ENCODE peak calls at places on chromosomes 16 and 17, in nine cellular contexts. P is BE2C, U is dorsolateral prefrontal cortex, Q is colonic mucosa, L is left lung, T is epithelial cell of esophagus, O is RWPE1, W is mammary epithelial cell, C is GM06990. D is an unnamed sample.

GRCh38 chr17:66167189-66167815 is 24.6 kb downstream of the CEP112 start:
- DNase-seq in P (no peak), U (no peak), Q (no peak), L (no peak), T (no peak), O (no peak), W (no peak), C (no peak), D (no peak)

GRCh38 chr16:20918486-20919239 is 18.1 kb downstream of the LYRM1 start:
- DNase-seq in P (no peak), U (no peak), Q (no peak), L (no peak), T (peak; percentile 16), O (no peak), W (peak; percentile 47), C (no peak), D (no peak)

GRCh38 chr16:12119562-12119961 is 143.0 kb downstream of the SNX29 start:
- DNase-seq in P (no peak), U (no peak), Q (no peak), L (no peak), T (peak; percentile 68), O (peak; percentile 53), W (peak; percentile 62), C (no peak), D (no peak)

GRCh38 chr16:23434380-23434779 is 18.6 kb downstream of the COG7 start:
- DNase-seq in P (peak; percentile 20), U (no peak), Q (peak; percentile 55), L (no peak), T (peak; percentile 84), O (peak; percentile 57), W (peak; percentile 56), C (peak; percentile 34), D (peak; percentile 44)

GRCh38 chr16:27498426-27498825 is 51.3 kb downstream of the GTF3C1 start:
- DNase-seq in P (no peak), U (no peak), Q (no peak), L (no peak), T (no peak), O (no peak), W (no peak), C (no peak), D (no peak)

GRCh38 chr17:40486513-40487370 is 14.7 kb downstream of the TNS4 start:
- DNase-seq in P (no peak), U (no peak), Q (no peak), L (no peak), T (peak; percentile 85), O (no peak), W (peak; percentile 71), C (no peak), D (no peak)

GRCh38 chr17:14301761-14302401 is 1.0 kb downstream of the HS3ST3B1 start:
- DNase-seq in P (no peak), U (no peak), Q (peak; percentile 44), L (peak; percentile 87), T (peak; percentile 37), O (no peak), W (peak; percentile 58), C (peak; percentile 43), D (peak; percentile 36)

GRCh38 chr16:4511441-4512082 is 27.0 kb downstream of the CDIP1 start:
- DNase-seq in P (peak; percentile 75), U (peak; percentile 76), Q (peak; percentile 55), L (no peak), T (peak; percentile 75), O (peak; percentile 41), W (peak; percentile 30), C (no peak), D (peak; percentile 67)

DNA sequence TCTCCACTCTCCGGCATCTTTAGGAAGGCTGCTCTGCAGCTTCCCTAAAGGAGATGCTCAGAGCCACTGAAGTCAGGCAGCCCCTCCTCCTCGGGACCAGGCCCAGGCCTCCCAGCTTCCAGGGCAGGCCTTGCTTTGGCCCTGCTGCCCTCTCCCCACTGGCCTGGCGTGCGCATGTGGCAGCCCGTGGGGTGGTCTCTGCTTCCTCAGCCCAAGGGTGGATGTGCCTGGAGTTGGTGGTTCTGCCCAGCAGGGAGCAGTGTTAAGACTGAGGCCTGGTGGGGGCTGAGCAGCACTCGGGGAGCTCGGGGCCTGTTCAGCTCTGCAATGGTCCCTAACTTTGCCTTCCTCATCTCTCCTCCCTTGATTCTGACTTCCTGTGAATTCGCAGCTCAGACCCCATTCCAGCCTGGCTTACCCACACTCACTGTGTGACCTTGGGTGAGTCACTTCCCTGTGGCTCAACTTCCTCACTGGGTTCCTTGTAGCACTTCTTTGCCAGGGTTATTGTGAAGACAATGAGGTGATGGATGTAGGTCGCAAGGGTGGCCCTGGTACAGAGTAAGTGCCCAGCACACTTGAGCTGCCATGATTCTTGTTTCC is 63.2 kb downstream of the NKD1 start:
- DNase-seq in P (no peak), U (no peak), Q (no peak), L (no peak), T (peak; percentile 32), O (peak; percentile 11), W (peak; percentile 33), C (no peak), D (no peak)
- TF ChIP-seq CTCF in P (no peak), U (no peak), Q (no peak), L (no peak), T (no peak), O (no peak), W (no peak), C (peak; percentile 17), D (no peak)

DNA sequence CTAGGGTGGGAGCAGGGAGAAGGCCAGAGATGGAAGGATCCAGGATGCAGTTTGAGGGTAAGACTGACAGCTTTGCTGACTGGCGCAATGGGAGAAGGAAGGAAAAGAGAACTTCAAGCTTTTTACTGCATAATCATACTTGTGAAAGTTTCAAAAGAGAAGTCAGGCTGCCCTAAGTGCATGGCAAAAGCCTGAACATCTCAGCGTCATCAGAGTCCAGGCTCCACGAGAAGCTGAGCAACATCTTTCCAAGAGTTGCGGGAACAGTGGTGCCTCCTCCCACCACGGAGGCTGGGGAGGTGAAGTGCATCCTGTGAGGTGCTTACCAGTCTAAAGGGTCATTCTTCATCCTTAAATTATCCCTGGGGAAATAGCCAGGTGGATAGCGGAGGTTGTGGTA is 26.9 kb upstream of the SLC38A8 start:
- DNase-seq in P (no peak), U (no peak), Q (no peak), L (no peak), T (no peak), O (no peak), W (no peak), C (no peak), D (no peak)
- TF ChIP-seq CTCF in P (no peak), U (no peak), Q (no peak), L (no peak), T (no peak), O (no peak), W (no peak), C (no peak), D (no peak)

GRCh38 chr17:956905-957304 is 22.7 kb downstream of the NXN start:
- DNase-seq in P (no peak), U (no peak), Q (no peak), L (no peak), T (peak; percentile 96), O (peak; percentile 86), W (peak; percentile 79), C (no peak), D (no peak)

GRCh38 chr17:951388-952132 is 28.0 kb downstream of the NXN start:
- DNase-seq in P (no peak), U (no peak), Q (no peak), L (no peak), T (peak; percentile 63), O (peak; percentile 88), W (peak; percentile 65), C (no peak), D (peak; percentile 43)

GRCh38 chr17:954431-955164 is 25.0 kb downstream of the NXN start:
- DNase-seq in P (no peak), U (no peak), Q (no peak), L (no peak), T (no peak), O (no peak), W (no peak), C (no peak), D (no peak)

GRCh38 chr17:949623-950338 is 29.8 kb downstream of the NXN start:
- DNase-seq in P (no peak), U (no peak), Q (no peak), L (no peak), T (no peak), O (no peak), W (no peak), C (no peak), D (no peak)

DNA sequence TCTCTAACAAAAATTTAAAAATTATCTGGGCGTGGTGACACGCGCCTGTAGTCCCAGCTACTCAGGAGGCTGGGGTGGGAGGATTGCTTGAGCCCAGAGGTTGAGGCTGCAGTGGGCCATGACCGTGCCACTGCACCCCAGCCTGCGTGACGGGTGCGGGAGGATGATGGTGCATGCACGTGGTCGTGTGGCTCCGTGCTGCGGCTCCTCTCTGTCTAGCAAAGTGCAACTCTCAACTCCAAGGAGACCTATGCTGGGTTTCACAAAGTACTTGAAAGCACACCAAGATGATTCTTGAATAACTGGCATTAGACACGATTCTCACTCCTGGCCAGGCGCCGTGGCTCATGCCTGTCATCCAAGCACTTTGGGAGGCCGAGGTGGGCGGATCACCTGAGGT is 25.8 kb downstream of the NXN start:
- DNase-seq in P (no peak), U (no peak), Q (no peak), L (no peak), T (no peak), O (no peak), W (no peak), C (no peak), D (no peak)
- TF ChIP-seq CTCF in P (no peak), U (no peak), Q (no peak), L (no peak), T (no peak), O (no peak), W (no peak), C (no peak), D (no peak)

GRCh38 chr17:73697872-73698271 is 53.6 kb upstream of the SDK2 start:
- DNase-seq in P (peak; percentile 51), U (no peak), Q (peak; percentile 68), L (no peak), T (no peak), O (no peak), W (no peak), C (no peak), D (no peak)

GRCh38 chr17:73696251-73696650 is 52.0 kb upstream of the SDK2 start:
- DNase-seq in P (no peak), U (no peak), Q (no peak), L (no peak), T (no peak), O (no peak), W (no peak), C (no peak), D (no peak)

GRCh38 chr17:73695035-73695738 is 50.9 kb upstream of the SDK2 start:
- DNase-seq in P (no peak), U (no peak), Q (no peak), L (no peak), T (no peak), O (no peak), W (no peak), C (no peak), D (no peak)

GRCh38 chr17:73703216-73703615 is 59.0 kb upstream of the SDK2 start:
- DNase-seq in P (peak; percentile 76), U (no peak), Q (no peak), L (no peak), T (no peak), O (no peak), W (no peak), C (no peak), D (no peak)

DNA sequence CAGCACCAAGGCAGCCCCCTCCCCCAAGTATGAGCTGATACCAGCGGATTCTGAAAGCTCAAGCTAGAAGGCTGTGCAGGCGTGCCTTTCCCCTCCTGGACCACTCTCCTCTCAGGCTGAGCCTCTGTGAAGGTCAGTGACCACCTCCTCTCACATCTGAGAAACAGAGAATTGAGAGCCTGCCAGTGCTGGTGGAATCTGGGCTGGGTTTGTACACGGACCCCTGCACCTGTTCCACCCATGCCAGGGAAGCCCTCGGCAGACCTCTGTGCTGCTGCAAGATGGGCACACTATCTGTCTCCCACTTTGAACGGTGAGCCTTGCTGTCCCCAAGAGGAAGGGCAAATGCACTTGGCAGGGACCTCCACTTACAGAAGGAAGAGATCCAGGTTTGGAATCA is 54.7 kb upstream of the SDK2 start:
- DNase-seq in P (no peak), U (no peak), Q (no peak), L (no peak), T (no peak), O (no peak), W (no peak), C (no peak), D (no peak)
- TF ChIP-seq CTCF in P (no peak), U (no peak), Q (no peak), L (no peak), T (no peak), O (no peak), W (no peak), C (no peak), D (no peak)